ENCODE peak calls at places on chromosomes 7 and 10, in four cellular contexts. X is uterus, V is heart left ventricle, H is IMR-90. E is an unnamed sample.

GRCh38 chr7:122311719-122312118 is 7.2 kb upstream of the FEZF1 start:
- DNase-seq in X (no peak), V (peak), H (no peak), E (no peak)

GRCh38 chr7:55895021-55895420 is 7.8 kb downstream of the ZNF713 start:
- DNase-seq in V (no peak), H (no peak), X (no peak), E (no peak)

GRCh38 chr10:32141018-32141807 is 85.0 kb upstream of the KIF5B start:
- DNase-seq in H (peak), V (no peak), X (no peak), E (no peak)

GRCh38 chr7:35596061-35596460 is 98.9 kb downstream of the HERPUD2 start:
- DNase-seq in X (no peak), V (no peak), H (peak), E (no peak)

GRCh38 chr7:57308631-57309408 is 141.2 kb upstream of the ZNF716 start:
- DNase-seq in V (no peak), H (no peak), X (no peak), E (no peak)

GRCh38 chr10:62620491-62620890 is 184.0 kb upstream of the ADO start:
- DNase-seq in V (no peak), H (no peak), X (no peak), E (no peak)

GRCh38 chr7:149496642-149497391 is 792 bp downstream of the ZNF746 start:
- DNase-seq in H (peak), X (peak), V (peak), E (no peak)

GRCh38 chr10:35612385-35613106 is 7.4 kb downstream of the GJD4 start:
- DNase-seq in V (no peak), X (no peak), H (no peak), E (no peak)

GRCh38 chr10:79268100-79268670 is 79.1 kb upstream of the PPIF start:
- DNase-seq in H (peak), V (no peak), X (no peak), E (no peak)

GRCh38 chr10:35933940-35934636 is 292.0 kb upstream of the FZD8 start:
- DNase-seq in V (no peak), X (no peak), H (no peak), E (no peak)

GRCh38 chr10:97278491-97278989 is 13.9 kb downstream of the ARHGAP19 start:
- DNase-seq in X (no peak), H (peak), V (no peak), E (no peak)

GRCh38 chr10:633279-634245 is 55.9 kb downstream of the DIP2C start:
- DNase-seq in H (no peak), V (no peak), X (no peak), E (peak)

GRCh38 chr7:122413339-122413738 is 108.8 kb upstream of the FEZF1 start:
- DNase-seq in V (no peak), H (no peak), X (no peak), E (no peak)

GRCh38 chr10:36538945-36539586 is 586.3 kb upstream of the ANKRD30A start:
- DNase-seq in V (no peak), H (peak), X (peak), E (no peak)

GRCh38 chr7:77419102-77419501 is 3.0 kb upstream of the GSAP start:
- DNase-seq in X (no peak), V (no peak), H (no peak), E (no peak)

GRCh38 chr7:16491148-16491547 is 25.6 kb upstream of the SOSTDC1 start:
- DNase-seq in X (no peak), H (no peak), V (no peak), E (no peak)

GRCh38 chr7:26865094-26865388 is 651 bp upstream of the SKAP2 start:
- DNase-seq in V (peak), X (no peak), H (no peak), E (no peak)

GRCh38 chr10:55200020-55200419 is 399.0 kb upstream of the PCDH15 start:
- DNase-seq in H (no peak), X (no peak), V (no peak), E (no peak)

GRCh38 chr10:46255696-46256355 is 31.0 kb upstream of the ANTXRL start:
- DNase-seq in X (peak), H (peak), V (peak), E (no peak)

GRCh38 chr10:87935290-87936141 is 72.1 kb downstream of the PTEN start:
- DNase-seq in V (no peak), X (no peak), H (peak), E (no peak)

GRCh38 chr7:87416682-87417587 is 58.5 kb downstream of the ABCB4 start:
- DNase-seq in X (peak), V (no peak), H (peak), E (peak)

GRCh38 chr10:122513053-122513452 is 47.5 kb upstream of the DMBT1 start:
- DNase-seq in X (no peak), V (no peak), H (no peak), E (no peak)

GRCh38 chr7:134963031-134963430 is 23.3 kb upstream of the AGBL3 start:
- DNase-seq in H (no peak), V (no peak), X (no peak), E (no peak)

GRCh38 chr10:74186678-74187077 is 35.7 kb downstream of the ADK start:
- DNase-seq in X (no peak), H (peak), V (no peak), E (no peak)

GRCh38 chr7:17462059-17462695 is 163.7 kb downstream of the AHR start:
- DNase-seq in X (no peak), V (no peak), H (no peak), E (no peak)

GRCh38 chr7:43666938-43667337 is 62.4 kb downstream of the COA1 start:
- DNase-seq in X (no peak), H (peak), V (no peak), E (no peak)

GRCh38 chr7:74047804-74048380 is 19.9 kb downstream of the ELN start:
- DNase-seq in X (no peak), V (peak), H (no peak), E (no peak)

GRCh38 chr7:137962875-137963507 is 38.9 kb downstream of the CREB3L2 start:
- DNase-seq in V (no peak), X (no peak), H (no peak), E (no peak)

GRCh38 chr7:138876326-138876725 is 78.3 kb upstream of the ATP6V0A4 start:
- DNase-seq in H (no peak), X (no peak), V (no peak), E (no peak)

GRCh38 chr10:133445268-133445732 is 8.4 kb upstream of the SCART1 start:
- DNase-seq in X (no peak), H (no peak), V (peak), E (peak)

GRCh38 chr7:20831451-20831850 is 44.8 kb upstream of the SP8 start:
- DNase-seq in V (no peak), H (no peak), X (no peak), E (no peak)

GRCh38 chr7:36037121-36037662 is 115.9 kb upstream of the EEPD1 start:
- DNase-seq in X (peak), H (peak), V (no peak), E (peak)

GRCh38 chr7:114102996-114103395 is 184.2 kb upstream of the PPP1R3A start:
- DNase-seq in X (no peak), V (no peak), H (no peak), E (no peak)

GRCh38 chr10:49254556-49255318 is 44.2 kb upstream of the C10orf71 start:
- DNase-seq in V (peak), H (no peak), X (no peak), E (no peak)

GRCh38 chr10:129796611-129797420 is 167.3 kb downstream of the EBF3 start:
- DNase-seq in H (no peak), V (no peak), X (no peak), E (no peak)

GRCh38 chr10:63169624-63170023 is 36.5 kb downstream of the NRBF2 start:
- DNase-seq in X (no peak), H (no peak), V (no peak), E (no peak)

GRCh38 chr7:97064972-97065587 is 40.4 kb upstream of the DLX5 start:
- DNase-seq in H (peak), V (no peak), X (no peak), E (no peak)

GRCh38 chr7:57505176-57505575 is 55.2 kb downstream of the ZNF716 start:
- DNase-seq in H (no peak), X (no peak), V (no peak), E (no peak)

GRCh38 chr10:104580321-104580720 is 60.8 kb upstream of the SORCS3 start:
- DNase-seq in V (no peak), H (peak), X (no peak), E (no peak)
- H3K4me3 ChIP-seq in V (no peak), H (no peak), X (no peak), E (no peak)

DNA sequence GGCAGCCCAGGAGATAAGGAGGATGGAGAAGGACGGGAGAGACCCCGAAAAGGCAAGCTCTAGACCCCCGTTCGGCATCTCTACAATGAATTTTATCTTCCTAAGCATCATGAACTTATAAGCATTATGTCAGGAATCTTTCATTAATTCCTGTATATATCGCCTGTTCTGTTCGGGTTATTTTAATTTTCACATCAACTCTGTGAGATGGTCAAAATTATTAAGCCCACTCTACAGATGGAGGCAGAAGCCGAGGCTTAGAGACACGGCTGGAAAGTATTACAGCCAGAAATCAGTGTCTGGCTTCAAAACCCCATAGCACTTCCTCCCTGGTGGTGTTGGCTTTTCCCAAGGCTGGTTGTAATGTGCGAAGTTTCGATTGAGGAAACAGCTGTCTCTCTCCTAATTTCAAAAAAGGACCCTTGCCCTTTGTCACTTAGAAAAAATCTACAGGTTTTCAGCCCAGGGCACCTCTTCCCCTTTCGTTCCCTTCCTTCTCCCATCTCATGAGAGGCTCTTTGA is 1.5 kb upstream of the GRM8 start:
- DNase-seq in V (no peak), X (no peak), H (no peak), E (no peak)
- H3K4me3 ChIP-seq in V (peak), X (no peak), H (no peak), E (peak)

DNA sequence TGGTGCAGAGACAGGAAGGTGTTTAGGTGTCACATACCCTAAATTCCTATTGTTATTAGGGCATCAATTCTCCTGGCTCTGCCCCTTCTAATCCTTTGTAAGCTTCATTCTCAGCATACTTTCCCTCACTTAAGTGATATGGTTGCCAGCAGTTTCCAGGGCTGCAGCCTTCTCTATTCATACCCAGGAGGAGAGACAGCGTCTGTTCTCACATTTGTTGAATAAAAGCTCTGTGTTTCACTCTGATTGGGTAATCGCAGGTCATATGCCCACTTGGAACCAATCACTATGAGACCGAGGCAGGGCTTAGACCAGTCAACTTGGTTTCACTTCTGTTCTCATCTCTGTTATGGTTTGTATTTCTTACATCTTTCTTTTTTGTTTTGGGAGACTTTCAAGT is 109.6 kb upstream of the MTPN start:
- DNase-seq in X (peak), H (peak), V (no peak), E (peak)
- H3K4me3 ChIP-seq in X (peak), H (peak), V (peak), E (peak)

GRCh38 chr10:126431816-126432215 is 43.5 kb upstream of the ADAM12 start:
- DNase-seq in V (no peak), X (no peak), H (no peak), E (no peak)

GRCh38 chr10:126432507-126432906 is 44.2 kb upstream of the ADAM12 start:
- DNase-seq in X (no peak), H (no peak), V (no peak), E (no peak)

GRCh38 chr10:126437661-126438406 is 49.6 kb upstream of the ADAM12 start:
- DNase-seq in V (no peak), H (no peak), X (no peak), E (no peak)

GRCh38 chr10:126433351-126433750 is 45.1 kb upstream of the ADAM12 start:
- DNase-seq in V (no peak), H (peak), X (no peak), E (no peak)

DNA sequence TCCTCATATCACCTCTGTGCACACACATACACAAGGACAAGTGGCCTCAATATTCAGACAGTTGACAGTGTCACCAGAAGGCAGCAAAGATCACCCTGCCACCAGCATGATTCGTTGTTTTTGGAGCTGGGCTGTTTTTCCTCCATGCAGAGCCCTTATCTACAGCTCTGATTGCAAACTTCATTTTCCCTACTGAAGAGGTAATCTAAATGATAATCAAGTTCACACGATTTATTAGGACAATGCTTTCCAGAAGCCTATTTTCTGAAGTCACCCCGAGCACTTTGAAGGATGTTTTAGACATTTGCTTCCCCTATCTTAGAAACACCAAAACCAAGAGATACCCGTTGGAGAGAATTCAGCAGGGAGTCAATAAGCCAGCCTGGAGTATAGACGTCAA is 46.0 kb upstream of the ADAM12 start:
- DNase-seq in H (no peak), X (no peak), V (no peak), E (no peak)
- H3K4me3 ChIP-seq in H (no peak), X (no peak), V (no peak), E (no peak)

DNA sequence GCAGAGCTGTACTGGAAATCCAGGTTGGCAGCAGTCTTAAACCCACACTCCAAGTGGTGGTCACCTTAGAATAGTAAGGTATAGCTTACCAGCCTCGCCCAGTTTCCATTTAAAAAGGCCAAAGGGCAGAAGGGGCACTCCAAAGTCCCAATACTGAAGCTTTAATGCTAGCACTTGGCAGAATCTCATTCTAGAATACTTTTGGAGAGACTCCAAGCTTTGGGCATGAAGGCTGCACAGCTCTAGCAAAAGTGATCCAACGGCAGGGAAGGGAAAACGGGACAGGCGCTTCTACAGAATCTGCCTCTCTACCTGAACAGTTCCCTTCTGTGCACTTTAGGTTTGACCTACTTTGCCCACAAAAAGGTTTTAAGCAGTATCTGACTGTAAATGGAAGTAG is 19.7 kb downstream of the SMURF1 start:
- DNase-seq in H (no peak), X (no peak), V (no peak), E (no peak)
- H3K4me3 ChIP-seq in H (no peak), X (no peak), V (no peak), E (no peak)

DNA sequence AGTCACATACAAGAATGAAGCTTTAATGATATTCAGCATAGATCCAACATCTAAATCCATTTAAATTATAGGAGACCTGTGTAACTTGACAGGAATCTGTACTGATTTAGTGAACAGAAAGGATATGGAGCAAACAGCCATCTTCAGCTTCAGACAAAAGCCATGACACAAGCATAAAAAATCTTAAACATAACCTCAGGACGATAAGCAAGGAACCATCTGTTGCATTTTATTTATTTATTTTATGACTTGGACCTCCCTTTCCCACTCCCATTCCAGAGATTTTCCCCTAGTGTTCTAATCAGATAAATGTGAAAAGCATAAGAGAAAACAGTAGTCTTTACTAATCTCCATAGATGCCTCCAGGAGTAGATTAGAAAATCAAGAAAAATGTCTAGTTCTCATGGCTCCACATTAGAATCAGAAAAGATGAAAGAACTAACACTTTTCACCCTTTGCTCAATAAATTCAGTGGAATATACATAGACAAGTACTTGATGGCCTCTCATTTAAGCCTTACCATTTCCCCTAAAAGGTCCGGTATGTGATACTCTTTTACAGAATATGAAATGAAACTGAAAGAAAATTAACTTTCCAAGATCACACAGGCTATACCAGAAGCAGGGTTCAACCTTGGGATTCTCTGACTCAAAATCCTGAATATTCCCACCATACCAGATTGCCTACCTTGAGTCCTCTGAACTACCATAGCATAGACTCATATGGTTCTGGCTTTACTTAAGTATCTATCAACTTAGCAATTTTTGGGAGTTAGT is 15.2 kb downstream of the CACNA2D1 start:
- DNase-seq in H (peak), V (no peak), X (no peak), E (no peak)
- H3K4me3 ChIP-seq in H (no peak), V (peak), X (no peak), E (no peak)

DNA sequence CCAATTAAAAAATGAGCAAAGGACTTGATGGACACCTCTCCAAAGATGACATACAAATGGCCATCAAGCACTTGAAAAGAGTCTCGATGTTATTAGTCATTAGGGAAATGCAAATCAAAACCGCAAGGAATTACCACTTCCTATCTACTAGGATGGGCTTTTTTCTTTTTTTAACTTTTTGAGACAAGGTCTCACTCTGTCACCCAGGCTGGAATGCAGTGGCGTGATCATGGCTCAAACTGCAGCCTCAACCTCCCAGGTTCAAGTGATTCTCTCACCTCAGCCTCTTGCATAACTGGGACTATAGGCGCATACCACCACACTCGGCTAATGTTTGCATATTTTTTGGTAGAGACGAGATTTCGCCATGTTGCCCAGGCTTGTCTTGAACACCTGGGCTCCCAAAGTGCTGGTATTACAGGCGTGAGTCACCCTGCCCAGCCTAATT is 13.6 kb downstream of the NKX1-2 start:
- DNase-seq in V (no peak), H (no peak), X (no peak), E (no peak)
- H3K4me3 ChIP-seq in V (no peak), H (no peak), X (no peak), E (no peak)

DNA sequence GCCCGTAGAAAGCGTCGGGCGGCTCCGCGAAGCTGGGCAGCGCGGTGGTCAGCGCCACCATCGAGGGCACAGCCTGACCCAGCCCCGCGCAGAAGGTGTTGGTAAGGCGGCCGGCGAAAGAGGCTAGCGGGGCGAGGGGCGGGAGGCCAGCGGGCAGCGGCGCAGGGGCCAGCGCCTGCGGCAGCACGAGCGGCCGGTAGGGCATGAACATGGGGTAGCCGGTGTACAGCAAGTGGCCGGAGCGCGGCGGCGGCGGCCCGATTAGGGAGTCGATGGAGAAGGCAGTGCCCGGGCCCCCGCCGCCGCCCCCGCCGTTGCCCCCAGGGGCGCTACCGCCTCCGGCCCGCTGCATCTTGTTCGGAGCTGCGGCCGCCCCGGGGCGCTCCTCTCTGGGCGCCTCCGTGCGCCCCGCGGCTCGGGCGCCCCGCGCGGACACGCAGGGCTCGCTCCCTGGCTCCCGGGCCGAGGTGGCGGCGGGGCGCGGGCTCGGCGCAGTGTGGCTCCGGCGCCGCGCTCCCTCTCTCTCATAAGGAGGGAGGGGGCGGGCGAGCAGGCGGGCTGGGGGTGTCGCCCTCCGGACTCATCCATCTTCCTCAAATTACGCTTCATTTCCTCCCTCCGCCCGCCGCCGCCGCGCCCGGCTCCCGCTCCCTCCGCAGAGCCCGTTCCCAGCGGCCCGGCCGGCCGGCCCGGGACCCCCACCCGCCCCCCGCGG is at the start of gene GBX1:
- DNase-seq in V (no peak), X (no peak), H (no peak), E (no peak)
- H3K4me3 ChIP-seq in V (peak), X (no peak), H (peak), E (peak)

E was measured in gastrocnemius medialis.